ENCODE peak calls at places on chromosomes 6 and 20, in seven cellular contexts. One of them, this sample, is unnamed.

GRCh38 chr20:17357238-17357637 is 130.4 kb downstream of the PCSK2 start:
- DNase-seq in mesenchymal stem cell: no peak
- DNase-seq in H9: no peak
- DNase-seq in neuronal stem cell: no peak
- DNase-seq in IMR-90: no peak
- DNase-seq in mesendoderm: no peak
- DNase-seq in H1: no peak
- DNase-seq in this sample: no peak

GRCh38 chr6:88177961-88178464 is 11.9 kb upstream of the CNR1 start:
- DNase-seq in IMR-90: no peak
- DNase-seq in mesendoderm: peak; percentile 29
- DNase-seq in neuronal stem cell: no peak
- DNase-seq in H1: no peak
- DNase-seq in H9: no peak
- DNase-seq in mesenchymal stem cell: no peak
- DNase-seq in this sample: no peak

GRCh38 chr6:104003803-104004516 is 855.8 kb downstream of the HACE1 start:
- DNase-seq in mesenchymal stem cell: no peak
- DNase-seq in mesendoderm: peak; percentile 44
- DNase-seq in IMR-90: no peak
- DNase-seq in H9: no peak
- DNase-seq in H1: no peak
- DNase-seq in neuronal stem cell: no peak
- DNase-seq in this sample: no peak

GRCh38 chr6:166351715-166352285 is 9.5 kb upstream of the SFT2D1 start:
- DNase-seq in H9: no peak
- DNase-seq in neuronal stem cell: no peak
- DNase-seq in mesendoderm: no peak
- DNase-seq in IMR-90: no peak
- DNase-seq in H1: no peak
- DNase-seq in mesenchymal stem cell: no peak
- DNase-seq in this sample: peak; percentile 3

GRCh38 chr6:87628424-87628823 is 38.5 kb downstream of the ORC3 start:
- DNase-seq in H9: no peak
- DNase-seq in IMR-90: no peak
- DNase-seq in neuronal stem cell: no peak
- DNase-seq in mesendoderm: no peak
- DNase-seq in H1: no peak
- DNase-seq in mesenchymal stem cell: no peak
- DNase-seq in this sample: no peak

GRCh38 chr20:23446505-23446904 is 6.2 kb downstream of the CST11 start:
- DNase-seq in H9: peak; percentile 75
- DNase-seq in mesenchymal stem cell: peak; percentile 62
- DNase-seq in IMR-90: peak; percentile 21
- DNase-seq in mesendoderm: peak; percentile 73
- DNase-seq in H1: peak; percentile 88
- DNase-seq in neuronal stem cell: peak; percentile 51
- DNase-seq in this sample: peak; percentile 91

GRCh38 chr6:160960839-160961238 is 30.7 kb upstream of the MAP3K4 start:
- DNase-seq in mesendoderm: no peak
- DNase-seq in mesenchymal stem cell: no peak
- DNase-seq in neuronal stem cell: no peak
- DNase-seq in H9: no peak
- DNase-seq in IMR-90: no peak
- DNase-seq in H1: no peak
- DNase-seq in this sample: no peak

GRCh38 chr6:133977983-133978895 is 25.2 kb downstream of the TBPL1 start:
- DNase-seq in IMR-90: peak; percentile 86
- DNase-seq in mesenchymal stem cell: peak; percentile 69
- DNase-seq in H9: no peak
- DNase-seq in H1: no peak
- DNase-seq in mesendoderm: no peak
- DNase-seq in neuronal stem cell: no peak
- DNase-seq in this sample: peak; percentile 28

GRCh38 chr6:117908246-117909107 is 1.4 kb downstream of the SLC35F1 start:
- DNase-seq in H9: peak; percentile 52
- DNase-seq in neuronal stem cell: no peak
- DNase-seq in mesenchymal stem cell: no peak
- DNase-seq in mesendoderm: peak; percentile 51
- DNase-seq in H1: no peak
- DNase-seq in IMR-90: no peak
- DNase-seq in this sample: no peak

GRCh38 chr20:51687071-51687470 is 81.1 kb downstream of the ATP9A start:
- DNase-seq in mesenchymal stem cell: peak; percentile 65
- DNase-seq in neuronal stem cell: no peak
- DNase-seq in H1: no peak
- DNase-seq in mesendoderm: peak; percentile 32
- DNase-seq in H9: no peak
- DNase-seq in IMR-90: peak; percentile 50
- DNase-seq in this sample: no peak

GRCh38 chr6:151576658-151577057 is 82.8 kb downstream of the CCDC170 start:
- DNase-seq in neuronal stem cell: no peak
- DNase-seq in H1: no peak
- DNase-seq in mesenchymal stem cell: no peak
- DNase-seq in mesendoderm: no peak
- DNase-seq in IMR-90: no peak
- DNase-seq in H9: no peak
- DNase-seq in this sample: no peak

GRCh38 chr20:47677314-47678129 is 107.8 kb downstream of the SULF2 start:
- DNase-seq in H9: peak; percentile 88
- DNase-seq in neuronal stem cell: peak; percentile 47
- DNase-seq in mesendoderm: peak; percentile 76
- DNase-seq in IMR-90: peak; percentile 16
- DNase-seq in H1: peak; percentile 89
- DNase-seq in mesenchymal stem cell: peak; percentile 33
- DNase-seq in this sample: peak; percentile 77

GRCh38 chr20:17556842-17557674 is 12.8 kb upstream of the DSTN start:
- DNase-seq in H1: peak; percentile 45
- DNase-seq in IMR-90: peak; percentile 34
- DNase-seq in mesenchymal stem cell: no peak
- DNase-seq in mesendoderm: no peak
- DNase-seq in H9: peak; percentile 38
- DNase-seq in neuronal stem cell: no peak
- DNase-seq in this sample: peak; percentile 55

GRCh38 chr6:18388942-18389341 is 1.8 kb downstream of the RNF144B start:
- DNase-seq in IMR-90: peak; percentile 77
- DNase-seq in mesenchymal stem cell: peak; percentile 31
- DNase-seq in mesendoderm: peak; percentile 45
- DNase-seq in H1: no peak
- DNase-seq in H9: no peak
- DNase-seq in neuronal stem cell: no peak
- DNase-seq in this sample: no peak

GRCh38 chr20:47778398-47779354 is 6.6 kb downstream of the SULF2 start:
- DNase-seq in H9: no peak
- DNase-seq in mesenchymal stem cell: no peak
- DNase-seq in neuronal stem cell: no peak
- DNase-seq in mesendoderm: no peak
- DNase-seq in IMR-90: no peak
- DNase-seq in H1: no peak
- DNase-seq in this sample: peak; percentile 23

GRCh38 chr6:22877946-22878705 is 308.8 kb downstream of the HDGFL1 start:
- DNase-seq in H1: no peak
- DNase-seq in H9: peak; percentile 32
- DNase-seq in neuronal stem cell: no peak
- DNase-seq in mesendoderm: peak; percentile 92
- DNase-seq in mesenchymal stem cell: peak; percentile 80
- DNase-seq in IMR-90: peak; percentile 89
- DNase-seq in this sample: peak; percentile 43

GRCh38 chr6:158773581-158774449 is 45.4 kb downstream of the EZR start:
- DNase-seq in mesendoderm: peak; percentile 74
- DNase-seq in H1: no peak
- DNase-seq in neuronal stem cell: no peak
- DNase-seq in IMR-90: no peak
- DNase-seq in H9: no peak
- DNase-seq in mesenchymal stem cell: no peak
- DNase-seq in this sample: no peak

GRCh38 chr6:96545882-96546281 is 17.0 kb upstream of the FHL5 start:
- DNase-seq in H1: no peak
- DNase-seq in mesenchymal stem cell: no peak
- DNase-seq in mesendoderm: no peak
- DNase-seq in IMR-90: no peak
- DNase-seq in neuronal stem cell: no peak
- DNase-seq in H9: no peak
- DNase-seq in this sample: no peak

GRCh38 chr6:96547654-96548053 is 15.3 kb upstream of the FHL5 start:
- DNase-seq in H1: no peak
- DNase-seq in H9: no peak
- DNase-seq in IMR-90: no peak
- DNase-seq in neuronal stem cell: no peak
- DNase-seq in mesendoderm: no peak
- DNase-seq in mesenchymal stem cell: no peak
- DNase-seq in this sample: no peak

GRCh38 chr6:96537726-96538125 is 16.1 kb downstream of the UFL1 start:
- DNase-seq in mesenchymal stem cell: no peak
- DNase-seq in neuronal stem cell: no peak
- DNase-seq in H1: no peak
- DNase-seq in H9: no peak
- DNase-seq in mesendoderm: no peak
- DNase-seq in IMR-90: no peak
- DNase-seq in this sample: no peak

DNA sequence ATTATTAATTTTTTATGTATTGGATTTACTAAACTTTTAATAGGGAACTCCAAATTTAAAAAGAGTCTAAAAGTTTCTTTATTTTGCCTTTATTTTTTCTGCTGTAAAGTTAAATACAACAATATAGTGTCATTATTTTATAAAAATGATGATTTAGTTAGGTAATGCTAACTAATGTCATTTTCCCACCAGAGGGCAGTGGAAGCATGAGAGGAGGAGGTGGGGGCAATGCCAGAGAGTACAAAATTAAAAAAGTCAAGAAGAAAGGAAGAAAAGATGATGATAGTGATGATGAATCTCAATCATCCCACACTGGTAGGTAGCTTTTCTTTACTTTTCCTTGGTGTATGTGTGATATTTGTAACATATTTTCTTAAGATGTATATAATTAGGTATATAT is 20.2 kb upstream of the FHL5 start:
- DNase-seq in neuronal stem cell: no peak
- DNase-seq in IMR-90: no peak
- DNase-seq in mesenchymal stem cell: peak; percentile 14
- DNase-seq in H1: no peak
- DNase-seq in H9: no peak
- DNase-seq in mesendoderm: peak; percentile 25
- DNase-seq in this sample: no peak
- H3K23ac ChIP-seq in neuronal stem cell: no peak overlapping the region
- H3K23ac ChIP-seq in IMR-90: no peak overlapping the region
- H3K23ac ChIP-seq in mesenchymal stem cell: no peak overlapping the region
- H3K23ac ChIP-seq in H1: no peak overlapping the region
- H3K23ac ChIP-seq in H9: no peak overlapping the region
- H3K23ac ChIP-seq in mesendoderm: no peak overlapping the region
- H3K23ac ChIP-seq in this sample: no peak overlapping the region

GRCh38 chr6:35602133-35602946 is 86.4 kb downstream of the FKBP5 start:
- DNase-seq in mesenchymal stem cell: peak; percentile 82
- DNase-seq in IMR-90: peak; percentile 32
- DNase-seq in H9: no peak
- DNase-seq in H1: no peak
- DNase-seq in neuronal stem cell: no peak
- DNase-seq in mesendoderm: peak; percentile 48
- DNase-seq in this sample: peak; percentile 12

GRCh38 chr6:35601331-35602132 is 87.2 kb downstream of the FKBP5 start:
- DNase-seq in mesenchymal stem cell: peak; percentile 97
- DNase-seq in mesendoderm: peak; percentile 92
- DNase-seq in H1: no peak
- DNase-seq in neuronal stem cell: no peak
- DNase-seq in IMR-90: peak; percentile 93
- DNase-seq in H9: no peak
- DNase-seq in this sample: peak; percentile 54

GRCh38 chr6:35596448-35597442 is 84.0 kb upstream of the TULP1 start:
- DNase-seq in H9: no peak
- DNase-seq in mesenchymal stem cell: peak; percentile 96
- DNase-seq in IMR-90: peak; percentile 85
- DNase-seq in neuronal stem cell: no peak
- DNase-seq in H1: no peak
- DNase-seq in mesendoderm: no peak
- DNase-seq in this sample: no peak

GRCh38 chr6:35600659-35601125 is 88.0 kb upstream of the TULP1 start:
- DNase-seq in H9: no peak
- DNase-seq in neuronal stem cell: no peak
- DNase-seq in IMR-90: no peak
- DNase-seq in mesenchymal stem cell: peak; percentile 37
- DNase-seq in H1: no peak
- DNase-seq in mesendoderm: no peak
- DNase-seq in this sample: no peak

GRCh38 chr6:35599761-35600658 is 87.3 kb upstream of the TULP1 start:
- DNase-seq in neuronal stem cell: no peak
- DNase-seq in H1: no peak
- DNase-seq in IMR-90: peak; percentile 48
- DNase-seq in mesenchymal stem cell: no peak
- DNase-seq in mesendoderm: no peak
- DNase-seq in H9: no peak
- DNase-seq in this sample: no peak
- H3K23ac ChIP-seq in neuronal stem cell: no peak overlapping the region
- H3K23ac ChIP-seq in H1: no peak overlapping the region
- H3K23ac ChIP-seq in IMR-90: no peak overlapping the region
- H3K23ac ChIP-seq in mesenchymal stem cell: no peak overlapping the region
- H3K23ac ChIP-seq in mesendoderm: no peak overlapping the region
- H3K23ac ChIP-seq in H9: no peak overlapping the region
- H3K23ac ChIP-seq in this sample: no peak overlapping the region

DNA sequence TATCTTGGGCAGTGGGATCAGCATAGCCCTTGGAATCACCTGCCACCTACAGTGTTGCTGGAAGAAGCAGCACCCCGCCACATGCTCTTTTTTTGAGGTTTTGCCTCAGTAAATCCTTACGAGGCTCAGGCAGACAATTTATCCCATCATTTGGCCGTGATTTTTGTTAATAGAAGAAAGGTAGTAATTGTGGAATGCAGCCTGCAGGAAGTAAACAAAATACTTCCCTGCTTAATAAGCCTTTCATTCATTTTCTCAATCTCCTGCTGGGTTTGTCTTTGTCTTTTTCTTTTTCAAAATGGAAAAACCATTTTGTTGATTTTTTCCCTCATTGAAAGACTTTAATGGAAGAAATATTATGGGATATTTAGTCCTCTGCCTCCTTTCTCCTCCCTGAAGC is 93.7 kb upstream of the CD83 start:
- DNase-seq in IMR-90: no peak
- DNase-seq in H9: no peak
- DNase-seq in mesenchymal stem cell: no peak
- DNase-seq in mesendoderm: no peak
- DNase-seq in neuronal stem cell: no peak
- DNase-seq in H1: no peak
- DNase-seq in this sample: no peak
- H3K23ac ChIP-seq in IMR-90: no peak overlapping the region
- H3K23ac ChIP-seq in H9: no peak overlapping the region
- H3K23ac ChIP-seq in mesenchymal stem cell: no peak overlapping the region
- H3K23ac ChIP-seq in mesendoderm: no peak overlapping the region
- H3K23ac ChIP-seq in neuronal stem cell: no peak overlapping the region
- H3K23ac ChIP-seq in H1: no peak overlapping the region
- H3K23ac ChIP-seq in this sample: no peak overlapping the region

GRCh38 chr20:54794874-54795273 is 319.5 kb downstream of the DOK5 start:
- DNase-seq in H1: no peak
- DNase-seq in IMR-90: no peak
- DNase-seq in mesenchymal stem cell: no peak
- DNase-seq in H9: no peak
- DNase-seq in neuronal stem cell: no peak
- DNase-seq in mesendoderm: no peak
- DNase-seq in this sample: no peak

GRCh38 chr20:54793270-54793992 is 318.0 kb downstream of the DOK5 start:
- DNase-seq in mesenchymal stem cell: no peak
- DNase-seq in neuronal stem cell: no peak
- DNase-seq in H1: no peak
- DNase-seq in IMR-90: no peak
- DNase-seq in mesendoderm: no peak
- DNase-seq in H9: no peak
- DNase-seq in this sample: no peak

GRCh38 chr20:54794110-54794509 is 318.7 kb downstream of the DOK5 start:
- DNase-seq in IMR-90: no peak
- DNase-seq in H9: peak; percentile 31
- DNase-seq in mesenchymal stem cell: no peak
- DNase-seq in mesendoderm: no peak
- DNase-seq in neuronal stem cell: no peak
- DNase-seq in H1: no peak
- DNase-seq in this sample: no peak
- H3K23ac ChIP-seq in IMR-90: no peak overlapping the region
- H3K23ac ChIP-seq in H9: no peak overlapping the region
- H3K23ac ChIP-seq in mesenchymal stem cell: no peak overlapping the region
- H3K23ac ChIP-seq in mesendoderm: no peak overlapping the region
- H3K23ac ChIP-seq in neuronal stem cell: peak overlapping the region; percentile 31
- H3K23ac ChIP-seq in H1: no peak overlapping the region
- H3K23ac ChIP-seq in this sample: no peak overlapping the region